ENCODE peak calls at places on chromosomes 4 and X, in five cellular contexts. One of them, this sample, is unnamed.

GRCh38 chrX:48737940-48738339 is 23.6 kb upstream of the GLOD5 start:
- DNase-seq in tibial nerve: no peak
- DNase-seq in sigmoid colon: no peak
- DNase-seq in uterus: no peak
- DNase-seq in body of pancreas: no peak
- DNase-seq in this sample: no peak

GRCh38 chr4:40763228-40763716 is 13.5 kb downstream of the NSUN7 start:
- DNase-seq in tibial nerve: no peak
- DNase-seq in sigmoid colon: no peak
- DNase-seq in uterus: no peak
- DNase-seq in body of pancreas: no peak
- DNase-seq in this sample: no peak

GRCh38 chrX:57643698-57644097 is 36.4 kb downstream of the NLRP2B start:
- DNase-seq in tibial nerve: no peak
- DNase-seq in sigmoid colon: no peak
- DNase-seq in uterus: no peak
- DNase-seq in body of pancreas: no peak
- DNase-seq in this sample: no peak

GRCh38 chr4:124018383-124019317 is 622.1 kb downstream of the SPRY1 start:
- DNase-seq in tibial nerve: peak
- DNase-seq in sigmoid colon: peak
- DNase-seq in uterus: peak
- DNase-seq in body of pancreas: peak
- DNase-seq in this sample: no peak

GRCh38 chrX:119852410-119853353 is at the start of gene UPF3B:
- DNase-seq in tibial nerve: peak
- DNase-seq in sigmoid colon: peak
- DNase-seq in uterus: peak
- DNase-seq in body of pancreas: peak
- DNase-seq in this sample: peak

GRCh38 chr4:23920296-23920695 is 30.4 kb upstream of the PPARGC1A start:
- DNase-seq in tibial nerve: no peak
- DNase-seq in sigmoid colon: no peak
- DNase-seq in uterus: no peak
- DNase-seq in body of pancreas: no peak
- DNase-seq in this sample: no peak

GRCh38 chr4:170990989-170991589 is 822.1 kb upstream of the GALNTL6 start:
- DNase-seq in tibial nerve: no peak
- DNase-seq in sigmoid colon: no peak
- DNase-seq in uterus: no peak
- DNase-seq in body of pancreas: peak
- DNase-seq in this sample: no peak

GRCh38 chr4:74793757-74794340 is 474 bp downstream of the BTC start:
- DNase-seq in tibial nerve: no peak
- DNase-seq in sigmoid colon: peak
- DNase-seq in uterus: peak
- DNase-seq in body of pancreas: peak
- DNase-seq in this sample: peak

GRCh38 chr4:15291133-15291532 is 136.7 kb upstream of the C1QTNF7 start:
- DNase-seq in tibial nerve: no peak
- DNase-seq in sigmoid colon: no peak
- DNase-seq in uterus: no peak
- DNase-seq in body of pancreas: no peak
- DNase-seq in this sample: no peak

GRCh38 chr4:150337709-150338108 is 244.2 kb upstream of the MAB21L2 start:
- DNase-seq in tibial nerve: no peak
- DNase-seq in sigmoid colon: no peak
- DNase-seq in uterus: no peak
- DNase-seq in body of pancreas: no peak
- DNase-seq in this sample: no peak

GRCh38 chr4:29304595-29304994 is 1415.6 kb upstream of the PCDH7 start:
- DNase-seq in tibial nerve: no peak
- DNase-seq in sigmoid colon: no peak
- DNase-seq in uterus: no peak
- DNase-seq in body of pancreas: no peak
- DNase-seq in this sample: no peak

GRCh38 chrX:69522052-69522451 is 17.9 kb downstream of the NALF2 start:
- DNase-seq in tibial nerve: no peak
- DNase-seq in sigmoid colon: no peak
- DNase-seq in uterus: no peak
- DNase-seq in body of pancreas: no peak
- DNase-seq in this sample: no peak

GRCh38 chrX:54560411-54560810 is 30.4 kb downstream of the GNL3L start:
- DNase-seq in tibial nerve: no peak
- DNase-seq in sigmoid colon: no peak
- DNase-seq in uterus: no peak
- DNase-seq in body of pancreas: no peak
- DNase-seq in this sample: no peak

GRCh38 chr4:140861359-140862181 is 105.4 kb upstream of the TBC1D9 start:
- DNase-seq in tibial nerve: peak
- DNase-seq in sigmoid colon: peak
- DNase-seq in uterus: peak
- DNase-seq in body of pancreas: peak
- DNase-seq in this sample: peak

GRCh38 chr4:100984901-100985300 is 362.4 kb downstream of the PPP3CA start:
- DNase-seq in tibial nerve: no peak
- DNase-seq in sigmoid colon: no peak
- DNase-seq in uterus: no peak
- DNase-seq in body of pancreas: no peak
- DNase-seq in this sample: no peak

GRCh38 chr4:155629183-155629825 is 37.3 kb upstream of the GUCY1A1 start:
- DNase-seq in tibial nerve: no peak
- DNase-seq in sigmoid colon: no peak
- DNase-seq in uterus: no peak
- DNase-seq in body of pancreas: no peak
- DNase-seq in this sample: no peak

GRCh38 chrX:99938464-99938863 is 471.6 kb downstream of the PCDH19 start:
- DNase-seq in tibial nerve: no peak
- DNase-seq in sigmoid colon: peak
- DNase-seq in uterus: no peak
- DNase-seq in body of pancreas: no peak
- DNase-seq in this sample: no peak

GRCh38 chr4:13704761-13705160 is 77.2 kb upstream of the BOD1L1 start:
- DNase-seq in tibial nerve: no peak
- DNase-seq in sigmoid colon: no peak
- DNase-seq in uterus: no peak
- DNase-seq in body of pancreas: no peak
- DNase-seq in this sample: no peak

GRCh38 chr4:13706716-13707115 is 79.2 kb upstream of the BOD1L1 start:
- DNase-seq in tibial nerve: no peak
- DNase-seq in sigmoid colon: no peak
- DNase-seq in uterus: no peak
- DNase-seq in body of pancreas: no peak
- DNase-seq in this sample: no peak

GRCh38 chr4:13704020-13704419 is 76.5 kb upstream of the BOD1L1 start:
- DNase-seq in tibial nerve: no peak
- DNase-seq in sigmoid colon: no peak
- DNase-seq in uterus: no peak
- DNase-seq in body of pancreas: no peak
- DNase-seq in this sample: no peak

GRCh38 chr4:13706130-13706529 is 78.6 kb upstream of the BOD1L1 start:
- DNase-seq in tibial nerve: no peak
- DNase-seq in sigmoid colon: no peak
- DNase-seq in uterus: no peak
- DNase-seq in body of pancreas: no peak
- DNase-seq in this sample: no peak

DNA sequence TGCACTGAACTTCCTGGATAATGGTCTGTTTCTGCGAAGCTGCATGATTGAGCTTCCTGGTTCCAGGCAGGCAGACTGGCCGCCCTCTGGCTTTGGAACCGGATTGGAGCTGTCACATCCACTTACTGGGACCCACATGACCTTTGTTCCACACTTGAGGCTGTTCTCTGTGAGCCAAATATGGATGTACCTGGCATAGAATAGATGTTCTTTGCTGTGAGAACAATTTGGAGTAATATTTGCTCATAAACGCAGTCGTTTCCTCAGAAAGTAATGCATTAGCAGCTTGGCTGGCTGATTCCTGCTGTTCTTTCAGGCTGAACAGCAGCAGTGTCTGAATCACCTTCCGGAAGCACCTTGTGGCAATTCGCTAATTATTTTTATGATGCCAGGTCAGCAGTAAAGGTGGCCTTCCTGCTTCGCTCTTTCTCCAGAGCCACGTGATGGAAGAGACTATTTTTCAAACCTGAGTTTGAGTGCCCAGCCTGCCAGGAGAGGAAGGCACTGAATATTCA is 78.1 kb upstream of the BOD1L1 start:
- DNase-seq in tibial nerve: no peak
- DNase-seq in sigmoid colon: no peak
- DNase-seq in uterus: peak
- DNase-seq in body of pancreas: peak
- DNase-seq in this sample: no peak
- TF ChIP-seq POLR2A in tibial nerve: no peak
- TF ChIP-seq POLR2A in sigmoid colon: no peak
- TF ChIP-seq POLR2A in uterus: no peak
- TF ChIP-seq POLR2A in body of pancreas: peak
- TF ChIP-seq POLR2A in this sample: no peak

GRCh38 chr4:122824616-122825015 is 2.0 kb upstream of the FGF2 start:
- DNase-seq in tibial nerve: no peak
- DNase-seq in sigmoid colon: no peak
- DNase-seq in uterus: no peak
- DNase-seq in body of pancreas: no peak
- DNase-seq in this sample: no peak

GRCh38 chr4:122827899-122828601 is 1.4 kb downstream of the FGF2 start:
- DNase-seq in tibial nerve: peak
- DNase-seq in sigmoid colon: peak
- DNase-seq in uterus: peak
- DNase-seq in body of pancreas: peak
- DNase-seq in this sample: no peak

GRCh38 chr4:122827258-122827887 is 742 bp downstream of the FGF2 start:
- DNase-seq in tibial nerve: peak
- DNase-seq in sigmoid colon: peak
- DNase-seq in uterus: peak
- DNase-seq in body of pancreas: peak
- DNase-seq in this sample: peak

GRCh38 chr4:122826000-122826595 is 533 bp upstream of the FGF2 start:
- DNase-seq in tibial nerve: no peak
- DNase-seq in sigmoid colon: no peak
- DNase-seq in uterus: no peak
- DNase-seq in body of pancreas: no peak
- DNase-seq in this sample: no peak

GRCh38 chr4:122826596-122827257 is at the start of gene FGF2:
- DNase-seq in tibial nerve: peak
- DNase-seq in sigmoid colon: peak
- DNase-seq in uterus: peak
- DNase-seq in body of pancreas: peak
- DNase-seq in this sample: peak
- TF ChIP-seq POLR2A in tibial nerve: peak
- TF ChIP-seq POLR2A in sigmoid colon: peak
- TF ChIP-seq POLR2A in uterus: peak
- TF ChIP-seq POLR2A in body of pancreas: no peak
- TF ChIP-seq POLR2A in this sample: no peak

GRCh38 chr4:183099537-183100297 is 660 bp downstream of the WWC2 start:
- DNase-seq in tibial nerve: no peak
- DNase-seq in sigmoid colon: peak
- DNase-seq in uterus: peak
- DNase-seq in body of pancreas: peak
- DNase-seq in this sample: peak

GRCh38 chr4:183097251-183098079 is 1.6 kb upstream of the WWC2 start:
- DNase-seq in tibial nerve: no peak
- DNase-seq in sigmoid colon: no peak
- DNase-seq in uterus: peak
- DNase-seq in body of pancreas: peak
- DNase-seq in this sample: no peak

GRCh38 chr4:183100298-183100599 is 1.2 kb downstream of the WWC2 start:
- DNase-seq in tibial nerve: no peak
- DNase-seq in sigmoid colon: no peak
- DNase-seq in uterus: no peak
- DNase-seq in body of pancreas: no peak
- DNase-seq in this sample: no peak

GRCh38 chr4:183098080-183098722 is 856 bp upstream of the WWC2 start:
- DNase-seq in tibial nerve: peak
- DNase-seq in sigmoid colon: peak
- DNase-seq in uterus: peak
- DNase-seq in body of pancreas: peak
- DNase-seq in this sample: peak

GRCh38 chr4:183098723-183099536 is at the start of gene WWC2:
- DNase-seq in tibial nerve: peak
- DNase-seq in sigmoid colon: peak
- DNase-seq in uterus: peak
- DNase-seq in body of pancreas: peak
- DNase-seq in this sample: peak
- TF ChIP-seq POLR2A in tibial nerve: peak
- TF ChIP-seq POLR2A in sigmoid colon: no peak
- TF ChIP-seq POLR2A in uterus: peak
- TF ChIP-seq POLR2A in body of pancreas: peak
- TF ChIP-seq POLR2A in this sample: no peak

GRCh38 chrX:71105638-71106037 is 902 bp downstream of the CXorf65 start:
- DNase-seq in tibial nerve: no peak
- DNase-seq in sigmoid colon: no peak
- DNase-seq in uterus: no peak
- DNase-seq in body of pancreas: no peak
- DNase-seq in this sample: no peak

GRCh38 chrX:71103110-71103983 is 3.2 kb downstream of the CXorf65 start:
- DNase-seq in tibial nerve: no peak
- DNase-seq in sigmoid colon: peak
- DNase-seq in uterus: no peak
- DNase-seq in body of pancreas: no peak
- DNase-seq in this sample: peak

GRCh38 chrX:71107762-71108360 is 1.3 kb upstream of the CXorf65 start:
- DNase-seq in tibial nerve: no peak
- DNase-seq in sigmoid colon: no peak
- DNase-seq in uterus: no peak
- DNase-seq in body of pancreas: no peak
- DNase-seq in this sample: no peak

GRCh38 chrX:71107245-71107644 is 705 bp upstream of the CXorf65 start:
- DNase-seq in tibial nerve: no peak
- DNase-seq in sigmoid colon: no peak
- DNase-seq in uterus: no peak
- DNase-seq in body of pancreas: no peak
- DNase-seq in this sample: no peak

GRCh38 chrX:71106427-71106826 is at the start of gene CXorf65:
- DNase-seq in tibial nerve: no peak
- DNase-seq in sigmoid colon: no peak
- DNase-seq in uterus: no peak
- DNase-seq in body of pancreas: no peak
- DNase-seq in this sample: no peak
- TF ChIP-seq POLR2A in tibial nerve: no peak
- TF ChIP-seq POLR2A in sigmoid colon: no peak
- TF ChIP-seq POLR2A in uterus: no peak
- TF ChIP-seq POLR2A in body of pancreas: no peak
- TF ChIP-seq POLR2A in this sample: no peak

DNA sequence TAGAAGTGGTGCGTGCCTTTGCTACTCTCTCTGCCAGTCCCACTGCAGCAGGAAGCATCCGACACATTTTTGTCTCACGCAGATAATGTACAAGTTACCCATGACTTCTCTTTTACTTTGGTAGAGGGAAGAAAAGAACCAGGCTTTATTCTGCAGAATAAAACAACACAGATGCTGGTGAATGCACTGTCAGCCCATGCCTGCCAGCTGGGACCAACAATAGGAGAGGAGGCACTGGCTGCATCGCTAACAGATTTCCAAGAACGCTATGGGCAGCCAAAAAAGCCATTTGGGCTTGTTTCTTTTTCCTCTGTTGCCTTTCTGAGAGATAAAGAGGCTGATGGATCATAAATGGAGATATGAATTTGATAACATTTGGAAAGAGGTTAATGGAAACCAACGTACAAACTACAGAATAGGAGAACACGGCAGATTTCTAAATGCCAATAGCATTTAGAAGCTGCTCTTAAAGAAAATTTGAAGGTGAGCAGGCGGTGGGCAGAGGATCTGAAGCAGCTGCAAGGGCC is 47.5 kb upstream of the IGFBP7 start:
- DNase-seq in tibial nerve: no peak
- DNase-seq in sigmoid colon: no peak
- DNase-seq in uterus: no peak
- DNase-seq in body of pancreas: no peak
- DNase-seq in this sample: no peak
- TF ChIP-seq POLR2A in tibial nerve: no peak
- TF ChIP-seq POLR2A in sigmoid colon: no peak
- TF ChIP-seq POLR2A in uterus: no peak
- TF ChIP-seq POLR2A in body of pancreas: no peak
- TF ChIP-seq POLR2A in this sample: no peak